ENCODE peak calls at places on chromosomes 1 and 21, in seven cellular contexts. One of them, this sample, is unnamed.
A peak's percentile ranks its signal among the peaks of the same experiment; 100 is the strongest.

GRCh38 chr1:203135636-203136305 is 8.2 kb downstream of the ADORA1 start:
- DNase-seq in stimulated activated CD4-positive, alpha-beta T cell treated with anti-CD3 and anti-CD28 coated beads, TNF-alpha, amount 100 ng/mL, for 4 hours: no peak
- DNase-seq in GM12892: no peak
- DNase-seq in EH: no peak
- DNase-seq in SJSA1: no peak
- DNase-seq in MG63: no peak
- DNase-seq in stimulated activated CD8-positive, alpha-beta memory T cell treated with anti-CD3 and anti-CD28 coated beads, Interleukin-2, amount 100 ng/mL, for 1 hour: no peak
- DNase-seq in this sample: no peak

GRCh38 chr21:37463083-37463780 is 96.7 kb downstream of the DYRK1A start:
- DNase-seq in EH: peak; percentile 70
- DNase-seq in SJSA1: peak; percentile 60
- DNase-seq in GM12892: no peak
- DNase-seq in stimulated activated CD8-positive, alpha-beta memory T cell treated with anti-CD3 and anti-CD28 coated beads, Interleukin-2, amount 100 ng/mL, for 1 hour: no peak
- DNase-seq in stimulated activated CD4-positive, alpha-beta T cell treated with anti-CD3 and anti-CD28 coated beads, TNF-alpha, amount 100 ng/mL, for 4 hours: no peak
- DNase-seq in MG63: peak; percentile 24
- DNase-seq in this sample: peak; percentile 74

GRCh38 chr1:77068013-77068412 is 151.2 kb downstream of the PIGK start:
- DNase-seq in MG63: no peak
- DNase-seq in GM12892: no peak
- DNase-seq in SJSA1: no peak
- DNase-seq in EH: no peak
- DNase-seq in stimulated activated CD4-positive, alpha-beta T cell treated with anti-CD3 and anti-CD28 coated beads, TNF-alpha, amount 100 ng/mL, for 4 hours: no peak
- DNase-seq in stimulated activated CD8-positive, alpha-beta memory T cell treated with anti-CD3 and anti-CD28 coated beads, Interleukin-2, amount 100 ng/mL, for 1 hour: no peak
- DNase-seq in this sample: no peak

GRCh38 chr1:42433324-42433860 is 22.4 kb downstream of the ZMYND12 start:
- DNase-seq in MG63: no peak
- DNase-seq in EH: no peak
- DNase-seq in stimulated activated CD4-positive, alpha-beta T cell treated with anti-CD3 and anti-CD28 coated beads, TNF-alpha, amount 100 ng/mL, for 4 hours: no peak
- DNase-seq in GM12892: no peak
- DNase-seq in stimulated activated CD8-positive, alpha-beta memory T cell treated with anti-CD3 and anti-CD28 coated beads, Interleukin-2, amount 100 ng/mL, for 1 hour: no peak
- DNase-seq in SJSA1: no peak
- DNase-seq in this sample: peak; percentile 54

GRCh38 chr1:174217787-174218574 is 58.7 kb downstream of the RABGAP1L start:
- DNase-seq in SJSA1: peak; percentile 28
- DNase-seq in MG63: no peak
- DNase-seq in stimulated activated CD4-positive, alpha-beta T cell treated with anti-CD3 and anti-CD28 coated beads, TNF-alpha, amount 100 ng/mL, for 4 hours: no peak
- DNase-seq in GM12892: no peak
- DNase-seq in EH: peak; percentile 50
- DNase-seq in stimulated activated CD8-positive, alpha-beta memory T cell treated with anti-CD3 and anti-CD28 coated beads, Interleukin-2, amount 100 ng/mL, for 1 hour: no peak
- DNase-seq in this sample: peak; percentile 51

GRCh38 chr1:6276765-6277555 is 16.1 kb upstream of the GPR153 start:
- DNase-seq in stimulated activated CD4-positive, alpha-beta T cell treated with anti-CD3 and anti-CD28 coated beads, TNF-alpha, amount 100 ng/mL, for 4 hours: no peak
- DNase-seq in SJSA1: no peak
- DNase-seq in GM12892: no peak
- DNase-seq in stimulated activated CD8-positive, alpha-beta memory T cell treated with anti-CD3 and anti-CD28 coated beads, Interleukin-2, amount 100 ng/mL, for 1 hour: no peak
- DNase-seq in EH: no peak
- DNase-seq in MG63: no peak
- DNase-seq in this sample: no peak

GRCh38 chr1:10781137-10781536 is 15.3 kb downstream of the CASZ1 start:
- DNase-seq in EH: no peak
- DNase-seq in stimulated activated CD4-positive, alpha-beta T cell treated with anti-CD3 and anti-CD28 coated beads, TNF-alpha, amount 100 ng/mL, for 4 hours: no peak
- DNase-seq in SJSA1: no peak
- DNase-seq in MG63: no peak
- DNase-seq in stimulated activated CD8-positive, alpha-beta memory T cell treated with anti-CD3 and anti-CD28 coated beads, Interleukin-2, amount 100 ng/mL, for 1 hour: no peak
- DNase-seq in GM12892: no peak
- DNase-seq in this sample: no peak

GRCh38 chr1:224065455-224065854 is 48.5 kb upstream of the FBXO28 start:
- DNase-seq in EH: peak; percentile 58
- DNase-seq in MG63: peak; percentile 13
- DNase-seq in stimulated activated CD8-positive, alpha-beta memory T cell treated with anti-CD3 and anti-CD28 coated beads, Interleukin-2, amount 100 ng/mL, for 1 hour: no peak
- DNase-seq in SJSA1: no peak
- DNase-seq in stimulated activated CD4-positive, alpha-beta T cell treated with anti-CD3 and anti-CD28 coated beads, TNF-alpha, amount 100 ng/mL, for 4 hours: no peak
- DNase-seq in GM12892: no peak
- DNase-seq in this sample: no peak

GRCh38 chr1:9279172-9279840 is 13.4 kb upstream of the SPSB1 start:
- DNase-seq in stimulated activated CD8-positive, alpha-beta memory T cell treated with anti-CD3 and anti-CD28 coated beads, Interleukin-2, amount 100 ng/mL, for 1 hour: no peak
- DNase-seq in SJSA1: no peak
- DNase-seq in EH: no peak
- DNase-seq in GM12892: no peak
- DNase-seq in MG63: peak; percentile 23
- DNase-seq in stimulated activated CD4-positive, alpha-beta T cell treated with anti-CD3 and anti-CD28 coated beads, TNF-alpha, amount 100 ng/mL, for 4 hours: no peak
- DNase-seq in this sample: no peak

GRCh38 chr1:22255341-22256212 is 112.7 kb upstream of the WNT4 start:
- DNase-seq in stimulated activated CD4-positive, alpha-beta T cell treated with anti-CD3 and anti-CD28 coated beads, TNF-alpha, amount 100 ng/mL, for 4 hours: no peak
- DNase-seq in GM12892: no peak
- DNase-seq in stimulated activated CD8-positive, alpha-beta memory T cell treated with anti-CD3 and anti-CD28 coated beads, Interleukin-2, amount 100 ng/mL, for 1 hour: no peak
- DNase-seq in SJSA1: no peak
- DNase-seq in MG63: no peak
- DNase-seq in EH: no peak
- DNase-seq in this sample: peak; percentile 51

GRCh38 chr1:29975036-29975694 is 738.8 kb downstream of the PTPRU start:
- DNase-seq in stimulated activated CD4-positive, alpha-beta T cell treated with anti-CD3 and anti-CD28 coated beads, TNF-alpha, amount 100 ng/mL, for 4 hours: no peak
- DNase-seq in EH: peak; percentile 57
- DNase-seq in GM12892: no peak
- DNase-seq in stimulated activated CD8-positive, alpha-beta memory T cell treated with anti-CD3 and anti-CD28 coated beads, Interleukin-2, amount 100 ng/mL, for 1 hour: no peak
- DNase-seq in SJSA1: peak; percentile 57
- DNase-seq in MG63: peak; percentile 15
- DNase-seq in this sample: peak; percentile 39

GRCh38 chr1:204267191-204267601 is 53.4 kb upstream of the GOLT1A start:
- DNase-seq in GM12892: no peak
- DNase-seq in stimulated activated CD8-positive, alpha-beta memory T cell treated with anti-CD3 and anti-CD28 coated beads, Interleukin-2, amount 100 ng/mL, for 1 hour: no peak
- DNase-seq in MG63: no peak
- DNase-seq in stimulated activated CD4-positive, alpha-beta T cell treated with anti-CD3 and anti-CD28 coated beads, TNF-alpha, amount 100 ng/mL, for 4 hours: no peak
- DNase-seq in EH: no peak
- DNase-seq in SJSA1: no peak
- DNase-seq in this sample: no peak

GRCh38 chr1:207822602-207823451 is 71.0 kb downstream of the CD46 start:
- DNase-seq in GM12892: peak; percentile 85
- DNase-seq in SJSA1: no peak
- DNase-seq in stimulated activated CD4-positive, alpha-beta T cell treated with anti-CD3 and anti-CD28 coated beads, TNF-alpha, amount 100 ng/mL, for 4 hours: peak; percentile 57
- DNase-seq in EH: peak; percentile 54
- DNase-seq in stimulated activated CD8-positive, alpha-beta memory T cell treated with anti-CD3 and anti-CD28 coated beads, Interleukin-2, amount 100 ng/mL, for 1 hour: peak; percentile 41
- DNase-seq in MG63: no peak
- DNase-seq in this sample: peak; percentile 83

GRCh38 chr1:91406773-91407389 is 2.2 kb upstream of the HFM1 start:
- DNase-seq in MG63: no peak
- DNase-seq in stimulated activated CD4-positive, alpha-beta T cell treated with anti-CD3 and anti-CD28 coated beads, TNF-alpha, amount 100 ng/mL, for 4 hours: no peak
- DNase-seq in stimulated activated CD8-positive, alpha-beta memory T cell treated with anti-CD3 and anti-CD28 coated beads, Interleukin-2, amount 100 ng/mL, for 1 hour: no peak
- DNase-seq in SJSA1: no peak
- DNase-seq in GM12892: no peak
- DNase-seq in EH: no peak
- DNase-seq in this sample: no peak

GRCh38 chr1:41486892-41487728 is 2.6 kb upstream of the EDN2 start:
- DNase-seq in GM12892: peak; percentile 62
- DNase-seq in EH: no peak
- DNase-seq in stimulated activated CD8-positive, alpha-beta memory T cell treated with anti-CD3 and anti-CD28 coated beads, Interleukin-2, amount 100 ng/mL, for 1 hour: no peak
- DNase-seq in SJSA1: peak; percentile 68
- DNase-seq in MG63: no peak
- DNase-seq in stimulated activated CD4-positive, alpha-beta T cell treated with anti-CD3 and anti-CD28 coated beads, TNF-alpha, amount 100 ng/mL, for 4 hours: no peak
- DNase-seq in this sample: no peak

GRCh38 chr1:19156676-19157075 is 53.4 kb downstream of the UBR4 start:
- DNase-seq in stimulated activated CD8-positive, alpha-beta memory T cell treated with anti-CD3 and anti-CD28 coated beads, Interleukin-2, amount 100 ng/mL, for 1 hour: no peak
- DNase-seq in EH: peak; percentile 44
- DNase-seq in MG63: peak; percentile 37
- DNase-seq in stimulated activated CD4-positive, alpha-beta T cell treated with anti-CD3 and anti-CD28 coated beads, TNF-alpha, amount 100 ng/mL, for 4 hours: no peak
- DNase-seq in SJSA1: no peak
- DNase-seq in GM12892: no peak
- DNase-seq in this sample: no peak

GRCh38 chr1:5994713-5995621 is 2.7 kb upstream of the NPHP4 start:
- DNase-seq in GM12892: peak; percentile 65
- DNase-seq in EH: no peak
- DNase-seq in stimulated activated CD8-positive, alpha-beta memory T cell treated with anti-CD3 and anti-CD28 coated beads, Interleukin-2, amount 100 ng/mL, for 1 hour: peak; percentile 38
- DNase-seq in stimulated activated CD4-positive, alpha-beta T cell treated with anti-CD3 and anti-CD28 coated beads, TNF-alpha, amount 100 ng/mL, for 4 hours: no peak
- DNase-seq in SJSA1: no peak
- DNase-seq in MG63: no peak
- DNase-seq in this sample: no peak

GRCh38 chr1:100462291-100463040 is 75.5 kb upstream of the GPR88 start:
- DNase-seq in EH: no peak
- DNase-seq in stimulated activated CD8-positive, alpha-beta memory T cell treated with anti-CD3 and anti-CD28 coated beads, Interleukin-2, amount 100 ng/mL, for 1 hour: no peak
- DNase-seq in stimulated activated CD4-positive, alpha-beta T cell treated with anti-CD3 and anti-CD28 coated beads, TNF-alpha, amount 100 ng/mL, for 4 hours: no peak
- DNase-seq in MG63: no peak
- DNase-seq in GM12892: no peak
- DNase-seq in SJSA1: no peak
- DNase-seq in this sample: no peak

GRCh38 chr21:45516071-45516670 is 26.1 kb downstream of the SLC19A1 start:
- DNase-seq in stimulated activated CD4-positive, alpha-beta T cell treated with anti-CD3 and anti-CD28 coated beads, TNF-alpha, amount 100 ng/mL, for 4 hours: no peak
- DNase-seq in SJSA1: no peak
- DNase-seq in EH: no peak
- DNase-seq in stimulated activated CD8-positive, alpha-beta memory T cell treated with anti-CD3 and anti-CD28 coated beads, Interleukin-2, amount 100 ng/mL, for 1 hour: no peak
- DNase-seq in MG63: no peak
- DNase-seq in GM12892: no peak
- DNase-seq in this sample: no peak

GRCh38 chr1:217921126-217921900 is 290.2 kb downstream of the SPATA17 start:
- DNase-seq in stimulated activated CD8-positive, alpha-beta memory T cell treated with anti-CD3 and anti-CD28 coated beads, Interleukin-2, amount 100 ng/mL, for 1 hour: no peak
- DNase-seq in SJSA1: no peak
- DNase-seq in GM12892: no peak
- DNase-seq in MG63: no peak
- DNase-seq in stimulated activated CD4-positive, alpha-beta T cell treated with anti-CD3 and anti-CD28 coated beads, TNF-alpha, amount 100 ng/mL, for 4 hours: no peak
- DNase-seq in EH: no peak
- DNase-seq in this sample: no peak

GRCh38 chr1:88791192-88791591 is 100.2 kb downstream of the GTF2B start:
- DNase-seq in stimulated activated CD4-positive, alpha-beta T cell treated with anti-CD3 and anti-CD28 coated beads, TNF-alpha, amount 100 ng/mL, for 4 hours: no peak
- DNase-seq in EH: no peak
- DNase-seq in GM12892: no peak
- DNase-seq in MG63: no peak
- DNase-seq in SJSA1: no peak
- DNase-seq in stimulated activated CD8-positive, alpha-beta memory T cell treated with anti-CD3 and anti-CD28 coated beads, Interleukin-2, amount 100 ng/mL, for 1 hour: no peak
- DNase-seq in this sample: peak; percentile 22

GRCh38 chr21:39451332-39452206 is at the start of gene SH3BGR:
- DNase-seq in MG63: no peak
- DNase-seq in stimulated activated CD8-positive, alpha-beta memory T cell treated with anti-CD3 and anti-CD28 coated beads, Interleukin-2, amount 100 ng/mL, for 1 hour: no peak
- DNase-seq in stimulated activated CD4-positive, alpha-beta T cell treated with anti-CD3 and anti-CD28 coated beads, TNF-alpha, amount 100 ng/mL, for 4 hours: no peak
- DNase-seq in SJSA1: peak; percentile 38
- DNase-seq in EH: no peak
- DNase-seq in GM12892: no peak
- DNase-seq in this sample: no peak

GRCh38 chr21:37551406-37552355 is 185.1 kb downstream of the DYRK1A start:
- DNase-seq in SJSA1: no peak
- DNase-seq in GM12892: no peak
- DNase-seq in MG63: no peak
- DNase-seq in stimulated activated CD4-positive, alpha-beta T cell treated with anti-CD3 and anti-CD28 coated beads, TNF-alpha, amount 100 ng/mL, for 4 hours: no peak
- DNase-seq in EH: peak; percentile 26
- DNase-seq in stimulated activated CD8-positive, alpha-beta memory T cell treated with anti-CD3 and anti-CD28 coated beads, Interleukin-2, amount 100 ng/mL, for 1 hour: no peak
- DNase-seq in this sample: peak; percentile 62

GRCh38 chr1:5993553-5994510 is 1.6 kb upstream of the NPHP4 start:
- DNase-seq in GM12892: no peak
- DNase-seq in stimulated activated CD8-positive, alpha-beta memory T cell treated with anti-CD3 and anti-CD28 coated beads, Interleukin-2, amount 100 ng/mL, for 1 hour: no peak
- DNase-seq in MG63: no peak
- DNase-seq in SJSA1: no peak
- DNase-seq in EH: no peak
- DNase-seq in stimulated activated CD4-positive, alpha-beta T cell treated with anti-CD3 and anti-CD28 coated beads, TNF-alpha, amount 100 ng/mL, for 4 hours: no peak
- DNase-seq in this sample: no peak

GRCh38 chr1:1627261-1627841 is 4.6 kb upstream of the MMP23B start:
- DNase-seq in SJSA1: no peak
- DNase-seq in EH: no peak
- DNase-seq in stimulated activated CD4-positive, alpha-beta T cell treated with anti-CD3 and anti-CD28 coated beads, TNF-alpha, amount 100 ng/mL, for 4 hours: no peak
- DNase-seq in stimulated activated CD8-positive, alpha-beta memory T cell treated with anti-CD3 and anti-CD28 coated beads, Interleukin-2, amount 100 ng/mL, for 1 hour: no peak
- DNase-seq in GM12892: no peak
- DNase-seq in MG63: no peak
- DNase-seq in this sample: no peak

GRCh38 chr1:55289614-55290013 is 74.5 kb upstream of the USP24 start:
- DNase-seq in stimulated activated CD4-positive, alpha-beta T cell treated with anti-CD3 and anti-CD28 coated beads, TNF-alpha, amount 100 ng/mL, for 4 hours: no peak
- DNase-seq in GM12892: no peak
- DNase-seq in MG63: no peak
- DNase-seq in stimulated activated CD8-positive, alpha-beta memory T cell treated with anti-CD3 and anti-CD28 coated beads, Interleukin-2, amount 100 ng/mL, for 1 hour: no peak
- DNase-seq in EH: no peak
- DNase-seq in SJSA1: no peak
- DNase-seq in this sample: no peak

GRCh38 chr1:31127266-31127665 is 61.7 kb upstream of the PUM1 start:
- DNase-seq in EH: peak; percentile 68
- DNase-seq in MG63: peak; percentile 63
- DNase-seq in GM12892: no peak
- DNase-seq in stimulated activated CD4-positive, alpha-beta T cell treated with anti-CD3 and anti-CD28 coated beads, TNF-alpha, amount 100 ng/mL, for 4 hours: no peak
- DNase-seq in stimulated activated CD8-positive, alpha-beta memory T cell treated with anti-CD3 and anti-CD28 coated beads, Interleukin-2, amount 100 ng/mL, for 1 hour: no peak
- DNase-seq in SJSA1: no peak
- DNase-seq in this sample: peak; percentile 45

GRCh38 chr1:5915587-5916571 is 76.3 kb downstream of the NPHP4 start:
- DNase-seq in MG63: no peak
- DNase-seq in SJSA1: peak; percentile 62
- DNase-seq in stimulated activated CD4-positive, alpha-beta T cell treated with anti-CD3 and anti-CD28 coated beads, TNF-alpha, amount 100 ng/mL, for 4 hours: no peak
- DNase-seq in GM12892: no peak
- DNase-seq in stimulated activated CD8-positive, alpha-beta memory T cell treated with anti-CD3 and anti-CD28 coated beads, Interleukin-2, amount 100 ng/mL, for 1 hour: no peak
- DNase-seq in EH: peak; percentile 62
- DNase-seq in this sample: peak; percentile 54

GRCh38 chr1:101532392-101532791 is 295.6 kb downstream of the S1PR1 start:
- DNase-seq in SJSA1: no peak
- DNase-seq in stimulated activated CD4-positive, alpha-beta T cell treated with anti-CD3 and anti-CD28 coated beads, TNF-alpha, amount 100 ng/mL, for 4 hours: no peak
- DNase-seq in EH: no peak
- DNase-seq in MG63: no peak
- DNase-seq in stimulated activated CD8-positive, alpha-beta memory T cell treated with anti-CD3 and anti-CD28 coated beads, Interleukin-2, amount 100 ng/mL, for 1 hour: no peak
- DNase-seq in GM12892: no peak
- DNase-seq in this sample: no peak

GRCh38 chr21:29658934-29659203 is 280.9 kb downstream of the GRIK1 start:
- DNase-seq in stimulated activated CD4-positive, alpha-beta T cell treated with anti-CD3 and anti-CD28 coated beads, TNF-alpha, amount 100 ng/mL, for 4 hours: no peak
- DNase-seq in MG63: no peak
- DNase-seq in GM12892: no peak
- DNase-seq in SJSA1: no peak
- DNase-seq in EH: no peak
- DNase-seq in stimulated activated CD8-positive, alpha-beta memory T cell treated with anti-CD3 and anti-CD28 coated beads, Interleukin-2, amount 100 ng/mL, for 1 hour: no peak
- DNase-seq in this sample: no peak

GRCh38 chr1:56029329-56030003 is 549.9 kb downstream of the PLPP3 start:
- DNase-seq in stimulated activated CD8-positive, alpha-beta memory T cell treated with anti-CD3 and anti-CD28 coated beads, Interleukin-2, amount 100 ng/mL, for 1 hour: no peak
- DNase-seq in stimulated activated CD4-positive, alpha-beta T cell treated with anti-CD3 and anti-CD28 coated beads, TNF-alpha, amount 100 ng/mL, for 4 hours: no peak
- DNase-seq in GM12892: no peak
- DNase-seq in SJSA1: no peak
- DNase-seq in MG63: no peak
- DNase-seq in EH: no peak
- DNase-seq in this sample: no peak

GRCh38 chr1:17875171-17875881 is 120.2 kb downstream of the ACTL8 start:
- DNase-seq in stimulated activated CD4-positive, alpha-beta T cell treated with anti-CD3 and anti-CD28 coated beads, TNF-alpha, amount 100 ng/mL, for 4 hours: no peak
- DNase-seq in SJSA1: no peak
- DNase-seq in GM12892: no peak
- DNase-seq in EH: peak; percentile 80
- DNase-seq in MG63: peak; percentile 73
- DNase-seq in stimulated activated CD8-positive, alpha-beta memory T cell treated with anti-CD3 and anti-CD28 coated beads, Interleukin-2, amount 100 ng/mL, for 1 hour: no peak
- DNase-seq in this sample: peak; percentile 16

GRCh38 chr1:111227434-111227833 is at the start of gene CHI3L2:
- DNase-seq in EH: peak; percentile 29
- DNase-seq in stimulated activated CD4-positive, alpha-beta T cell treated with anti-CD3 and anti-CD28 coated beads, TNF-alpha, amount 100 ng/mL, for 4 hours: no peak
- DNase-seq in SJSA1: no peak
- DNase-seq in GM12892: no peak
- DNase-seq in stimulated activated CD8-positive, alpha-beta memory T cell treated with anti-CD3 and anti-CD28 coated beads, Interleukin-2, amount 100 ng/mL, for 1 hour: no peak
- DNase-seq in MG63: peak; percentile 44
- DNase-seq in this sample: peak; percentile 18

GRCh38 chr1:240210026-240210425 is 118.3 kb downstream of the FMN2 start:
- DNase-seq in SJSA1: peak; percentile 19
- DNase-seq in stimulated activated CD8-positive, alpha-beta memory T cell treated with anti-CD3 and anti-CD28 coated beads, Interleukin-2, amount 100 ng/mL, for 1 hour: no peak
- DNase-seq in MG63: no peak
- DNase-seq in stimulated activated CD4-positive, alpha-beta T cell treated with anti-CD3 and anti-CD28 coated beads, TNF-alpha, amount 100 ng/mL, for 4 hours: no peak
- DNase-seq in GM12892: no peak
- DNase-seq in EH: peak; percentile 36
- DNase-seq in this sample: no peak

GRCh38 chr1:209845405-209845725 is 17.6 kb downstream of the UTP25 start:
- DNase-seq in stimulated activated CD8-positive, alpha-beta memory T cell treated with anti-CD3 and anti-CD28 coated beads, Interleukin-2, amount 100 ng/mL, for 1 hour: no peak
- DNase-seq in EH: no peak
- DNase-seq in MG63: no peak
- DNase-seq in stimulated activated CD4-positive, alpha-beta T cell treated with anti-CD3 and anti-CD28 coated beads, TNF-alpha, amount 100 ng/mL, for 4 hours: no peak
- DNase-seq in SJSA1: no peak
- DNase-seq in GM12892: no peak
- DNase-seq in this sample: no peak

GRCh38 chr21:16124397-16125130 is 394.8 kb downstream of the USP25 start:
- DNase-seq in stimulated activated CD4-positive, alpha-beta T cell treated with anti-CD3 and anti-CD28 coated beads, TNF-alpha, amount 100 ng/mL, for 4 hours: no peak
- DNase-seq in SJSA1: no peak
- DNase-seq in EH: peak; percentile 85
- DNase-seq in GM12892: no peak
- DNase-seq in MG63: peak; percentile 16
- DNase-seq in stimulated activated CD8-positive, alpha-beta memory T cell treated with anti-CD3 and anti-CD28 coated beads, Interleukin-2, amount 100 ng/mL, for 1 hour: no peak
- DNase-seq in this sample: peak; percentile 87

This sample was measured in fibroblast of villous mesenchyme.